ENCODE peak calls at places on chromosomes 3 and 15, in nine cellular contexts. One of them, this sample, is unnamed.

GRCh38 chr3:21390136-21390535 is 360.9 kb downstream of the ZNF385D start:
- DNase-seq in HTR-8/SVneo: no peak
- DNase-seq in IMR-90: peak; percentile 7
- DNase-seq in endothelial cell: no peak
- DNase-seq in activated naive CD8-positive, alpha-beta T cell treated with anti-CD3 and anti-CD28 coated beads, Interleukin-2, amount 50 U/mL, for 24 hours: no peak
- DNase-seq in left cardiac atrium: no peak
- DNase-seq in foreskin fibroblast: peak; percentile 93
- DNase-seq in breast epithelium: no peak
- DNase-seq in immature natural killer cell: no peak
- DNase-seq in this sample: no peak

GRCh38 chr3:134387293-134387692 is 13.0 kb upstream of the AMOTL2 start:
- DNase-seq in HTR-8/SVneo: no peak
- DNase-seq in IMR-90: no peak
- DNase-seq in endothelial cell: no peak
- DNase-seq in activated naive CD8-positive, alpha-beta T cell treated with anti-CD3 and anti-CD28 coated beads, Interleukin-2, amount 50 U/mL, for 24 hours: no peak
- DNase-seq in left cardiac atrium: no peak
- DNase-seq in foreskin fibroblast: no peak
- DNase-seq in breast epithelium: no peak
- DNase-seq in immature natural killer cell: no peak
- DNase-seq in this sample: no peak

GRCh38 chr3:43951813-43952212 is 261.1 kb downstream of the ABHD5 start:
- DNase-seq in HTR-8/SVneo: no peak
- DNase-seq in IMR-90: no peak
- DNase-seq in endothelial cell: no peak
- DNase-seq in activated naive CD8-positive, alpha-beta T cell treated with anti-CD3 and anti-CD28 coated beads, Interleukin-2, amount 50 U/mL, for 24 hours: no peak
- DNase-seq in left cardiac atrium: no peak
- DNase-seq in foreskin fibroblast: no peak
- DNase-seq in breast epithelium: no peak
- DNase-seq in immature natural killer cell: no peak
- DNase-seq in this sample: no peak

GRCh38 chr15:80844011-80844732 is 65.0 kb downstream of the CEMIP start:
- DNase-seq in HTR-8/SVneo: peak; percentile 22
- DNase-seq in IMR-90: peak; percentile 64
- DNase-seq in endothelial cell: no peak
- DNase-seq in activated naive CD8-positive, alpha-beta T cell treated with anti-CD3 and anti-CD28 coated beads, Interleukin-2, amount 50 U/mL, for 24 hours: no peak
- DNase-seq in left cardiac atrium: no peak
- DNase-seq in foreskin fibroblast: peak; percentile 73
- DNase-seq in breast epithelium: peak; percentile 22
- DNase-seq in immature natural killer cell: no peak
- DNase-seq in this sample: peak; percentile 57

GRCh38 chr3:128950223-128950938 is 43.5 kb downstream of the CFAP92 start:
- DNase-seq in HTR-8/SVneo: no peak
- DNase-seq in IMR-90: peak; percentile 38
- DNase-seq in endothelial cell: no peak
- DNase-seq in activated naive CD8-positive, alpha-beta T cell treated with anti-CD3 and anti-CD28 coated beads, Interleukin-2, amount 50 U/mL, for 24 hours: peak; percentile 12
- DNase-seq in left cardiac atrium: no peak
- DNase-seq in foreskin fibroblast: peak; percentile 8
- DNase-seq in breast epithelium: no peak
- DNase-seq in immature natural killer cell: no peak
- DNase-seq in this sample: no peak

GRCh38 chr15:36911322-36911944 is 188.9 kb downstream of the MEIS2 start:
- DNase-seq in HTR-8/SVneo: no peak
- DNase-seq in IMR-90: peak; percentile 88
- DNase-seq in endothelial cell: no peak
- DNase-seq in activated naive CD8-positive, alpha-beta T cell treated with anti-CD3 and anti-CD28 coated beads, Interleukin-2, amount 50 U/mL, for 24 hours: no peak
- DNase-seq in left cardiac atrium: no peak
- DNase-seq in foreskin fibroblast: peak; percentile 36
- DNase-seq in breast epithelium: no peak
- DNase-seq in immature natural killer cell: no peak
- DNase-seq in this sample: peak; percentile 8

GRCh38 chr3:65433480-65433879 is 605.2 kb downstream of the MAGI1 start:
- DNase-seq in HTR-8/SVneo: no peak
- DNase-seq in IMR-90: no peak
- DNase-seq in endothelial cell: no peak
- DNase-seq in activated naive CD8-positive, alpha-beta T cell treated with anti-CD3 and anti-CD28 coated beads, Interleukin-2, amount 50 U/mL, for 24 hours: no peak
- DNase-seq in left cardiac atrium: no peak
- DNase-seq in foreskin fibroblast: no peak
- DNase-seq in breast epithelium: no peak
- DNase-seq in immature natural killer cell: no peak
- DNase-seq in this sample: no peak

GRCh38 chr3:173214576-173214975 is 73.5 kb upstream of the SPATA16 start:
- DNase-seq in HTR-8/SVneo: no peak
- DNase-seq in IMR-90: no peak
- DNase-seq in endothelial cell: no peak
- DNase-seq in activated naive CD8-positive, alpha-beta T cell treated with anti-CD3 and anti-CD28 coated beads, Interleukin-2, amount 50 U/mL, for 24 hours: no peak
- DNase-seq in left cardiac atrium: no peak
- DNase-seq in foreskin fibroblast: no peak
- DNase-seq in breast epithelium: no peak
- DNase-seq in immature natural killer cell: no peak
- DNase-seq in this sample: peak; percentile 14

GRCh38 chr3:66312039-66312438 is 91.2 kb downstream of the SLC25A26 start:
- DNase-seq in HTR-8/SVneo: no peak
- DNase-seq in IMR-90: no peak
- DNase-seq in endothelial cell: no peak
- DNase-seq in activated naive CD8-positive, alpha-beta T cell treated with anti-CD3 and anti-CD28 coated beads, Interleukin-2, amount 50 U/mL, for 24 hours: no peak
- DNase-seq in left cardiac atrium: no peak
- DNase-seq in foreskin fibroblast: no peak
- DNase-seq in breast epithelium: no peak
- DNase-seq in immature natural killer cell: peak; percentile 89
- DNase-seq in this sample: no peak

GRCh38 chr3:182920515-182921084 is 59.7 kb downstream of the DCUN1D1 start:
- DNase-seq in HTR-8/SVneo: no peak
- DNase-seq in IMR-90: no peak
- DNase-seq in endothelial cell: no peak
- DNase-seq in activated naive CD8-positive, alpha-beta T cell treated with anti-CD3 and anti-CD28 coated beads, Interleukin-2, amount 50 U/mL, for 24 hours: no peak
- DNase-seq in left cardiac atrium: no peak
- DNase-seq in foreskin fibroblast: peak; percentile 28
- DNase-seq in breast epithelium: no peak
- DNase-seq in immature natural killer cell: no peak
- DNase-seq in this sample: peak; percentile 24

GRCh38 chr3:46359748-46360509 is 6.0 kb downstream of the CCR2 start:
- DNase-seq in HTR-8/SVneo: no peak
- DNase-seq in IMR-90: peak; percentile 21
- DNase-seq in endothelial cell: no peak
- DNase-seq in activated naive CD8-positive, alpha-beta T cell treated with anti-CD3 and anti-CD28 coated beads, Interleukin-2, amount 50 U/mL, for 24 hours: no peak
- DNase-seq in left cardiac atrium: no peak
- DNase-seq in foreskin fibroblast: peak; percentile 71
- DNase-seq in breast epithelium: no peak
- DNase-seq in immature natural killer cell: peak; percentile 31
- DNase-seq in this sample: peak; percentile 32

GRCh38 chr3:52006820-52007133 is 11.1 kb upstream of the RPL29 start:
- DNase-seq in HTR-8/SVneo: no peak
- DNase-seq in IMR-90: no peak
- DNase-seq in endothelial cell: no peak
- DNase-seq in activated naive CD8-positive, alpha-beta T cell treated with anti-CD3 and anti-CD28 coated beads, Interleukin-2, amount 50 U/mL, for 24 hours: no peak
- DNase-seq in left cardiac atrium: no peak
- DNase-seq in foreskin fibroblast: no peak
- DNase-seq in breast epithelium: no peak
- DNase-seq in immature natural killer cell: no peak
- DNase-seq in this sample: no peak

GRCh38 chr15:74140445-74140761 is 10.0 kb downstream of the ISLR2 start:
- DNase-seq in HTR-8/SVneo: no peak
- DNase-seq in IMR-90: no peak
- DNase-seq in endothelial cell: no peak
- DNase-seq in activated naive CD8-positive, alpha-beta T cell treated with anti-CD3 and anti-CD28 coated beads, Interleukin-2, amount 50 U/mL, for 24 hours: no peak
- DNase-seq in left cardiac atrium: no peak
- DNase-seq in foreskin fibroblast: no peak
- DNase-seq in breast epithelium: no peak
- DNase-seq in immature natural killer cell: no peak
- DNase-seq in this sample: no peak

GRCh38 chr3:100288288-100288894 is 27.6 kb downstream of the TBC1D23 start:
- DNase-seq in HTR-8/SVneo: no peak
- DNase-seq in IMR-90: no peak
- DNase-seq in endothelial cell: no peak
- DNase-seq in activated naive CD8-positive, alpha-beta T cell treated with anti-CD3 and anti-CD28 coated beads, Interleukin-2, amount 50 U/mL, for 24 hours: no peak
- DNase-seq in left cardiac atrium: no peak
- DNase-seq in foreskin fibroblast: no peak
- DNase-seq in breast epithelium: no peak
- DNase-seq in immature natural killer cell: no peak
- DNase-seq in this sample: no peak

GRCh38 chr3:73602171-73602570 is 22.6 kb downstream of the PDZRN3 start:
- DNase-seq in HTR-8/SVneo: no peak
- DNase-seq in IMR-90: peak; percentile 94
- DNase-seq in endothelial cell: no peak
- DNase-seq in activated naive CD8-positive, alpha-beta T cell treated with anti-CD3 and anti-CD28 coated beads, Interleukin-2, amount 50 U/mL, for 24 hours: no peak
- DNase-seq in left cardiac atrium: no peak
- DNase-seq in foreskin fibroblast: peak; percentile 96
- DNase-seq in breast epithelium: no peak
- DNase-seq in immature natural killer cell: no peak
- DNase-seq in this sample: no peak

This sample was measured in MCF 10A.